ENCODE peak calls at places on chromosomes 16 and 17, in six cellular contexts. One of them, this sample, is unnamed.
A peak's percentile ranks its signal among the peaks of the same experiment; 100 is the strongest.

GRCh38 chr17:61595418-61595817 is 4.4 kb upstream of the NACA2 start:
- DNase-seq in transverse colon: no peak
- DNase-seq in Caco-2: no peak
- DNase-seq in astrocyte of the hippocampus: no peak
- DNase-seq in AG10803: no peak
- DNase-seq in AG20443: no peak
- DNase-seq in this sample: no peak

GRCh38 chr16:19884021-19884485 is 595 bp downstream of the GPRC5B start:
- DNase-seq in AG20443: no peak
- DNase-seq in AG10803: no peak
- DNase-seq in transverse colon: peak; percentile 14
- DNase-seq in astrocyte of the hippocampus: peak; percentile 46
- DNase-seq in Caco-2: no peak
- DNase-seq in this sample: no peak

GRCh38 chr17:27457405-27457730 is 1.1 kb downstream of the KSR1 start:
- DNase-seq in transverse colon: no peak
- DNase-seq in astrocyte of the hippocampus: no peak
- DNase-seq in Caco-2: no peak
- DNase-seq in AG20443: no peak
- DNase-seq in AG10803: no peak
- DNase-seq in this sample: no peak

GRCh38 chr16:76035689-76036088 is 241.5 kb upstream of the CNTNAP4 start:
- DNase-seq in transverse colon: no peak
- DNase-seq in AG20443: no peak
- DNase-seq in astrocyte of the hippocampus: no peak
- DNase-seq in AG10803: no peak
- DNase-seq in Caco-2: no peak
- DNase-seq in this sample: no peak

GRCh38 chr17:72699566-72699965 is 392.9 kb downstream of the SLC39A11 start:
- DNase-seq in AG20443: peak; percentile 81
- DNase-seq in astrocyte of the hippocampus: peak; percentile 78
- DNase-seq in transverse colon: no peak
- DNase-seq in Caco-2: no peak
- DNase-seq in AG10803: peak; percentile 73
- DNase-seq in this sample: peak; percentile 80

GRCh38 chr17:56982312-56982711 is 4.4 kb downstream of the SCPEP1 start:
- DNase-seq in AG20443: no peak
- DNase-seq in AG10803: no peak
- DNase-seq in transverse colon: no peak
- DNase-seq in Caco-2: no peak
- DNase-seq in astrocyte of the hippocampus: no peak
- DNase-seq in this sample: no peak

GRCh38 chr17:63700528-63701441 is 860 bp upstream of the LIMD2 start:
- DNase-seq in astrocyte of the hippocampus: peak; percentile 66
- DNase-seq in AG10803: peak; percentile 54
- DNase-seq in AG20443: peak; percentile 69
- DNase-seq in transverse colon: peak; percentile 37
- DNase-seq in Caco-2: no peak
- DNase-seq in this sample: peak; percentile 48

GRCh38 chr16:49592507-49593422 is 219.2 kb downstream of the C16orf78 start:
- DNase-seq in astrocyte of the hippocampus: peak; percentile 60
- DNase-seq in transverse colon: peak; percentile 25
- DNase-seq in Caco-2: no peak
- DNase-seq in AG20443: peak; percentile 68
- DNase-seq in AG10803: peak; percentile 4
- DNase-seq in this sample: peak; percentile 64

GRCh38 chr16:22973451-22973991 is 159.6 kb downstream of the HS3ST2 start:
- DNase-seq in AG20443: no peak
- DNase-seq in transverse colon: no peak
- DNase-seq in AG10803: no peak
- DNase-seq in Caco-2: no peak
- DNase-seq in astrocyte of the hippocampus: no peak
- DNase-seq in this sample: no peak

GRCh38 chr16:81625544-81626152 is 153.4 kb upstream of the PLCG2 start:
- DNase-seq in AG20443: peak; percentile 78
- DNase-seq in astrocyte of the hippocampus: peak; percentile 90
- DNase-seq in transverse colon: peak; percentile 35
- DNase-seq in Caco-2: no peak
- DNase-seq in AG10803: peak; percentile 56
- DNase-seq in this sample: peak; percentile 70

GRCh38 chr16:591892-592517 is 2.1 kb downstream of the RAB40C start:
- DNase-seq in Caco-2: peak; percentile 17
- DNase-seq in astrocyte of the hippocampus: no peak
- DNase-seq in AG20443: no peak
- DNase-seq in AG10803: no peak
- DNase-seq in transverse colon: no peak
- DNase-seq in this sample: no peak

GRCh38 chr17:80941171-80941570 is 50.5 kb upstream of the CHMP6 start:
- DNase-seq in Caco-2: no peak
- DNase-seq in AG20443: no peak
- DNase-seq in transverse colon: no peak
- DNase-seq in AG10803: no peak
- DNase-seq in astrocyte of the hippocampus: no peak
- DNase-seq in this sample: no peak

GRCh38 chr16:56513972-56514371 is 5.9 kb downstream of the BBS2 start:
- DNase-seq in AG10803: peak; percentile 73
- DNase-seq in AG20443: peak; percentile 61
- DNase-seq in Caco-2: peak; percentile 71
- DNase-seq in astrocyte of the hippocampus: peak; percentile 68
- DNase-seq in transverse colon: peak; percentile 60
- DNase-seq in this sample: peak; percentile 61

GRCh38 chr16:13104772-13105171 is 203.4 kb downstream of the SHISA9 start:
- DNase-seq in AG10803: no peak
- DNase-seq in AG20443: no peak
- DNase-seq in astrocyte of the hippocampus: no peak
- DNase-seq in Caco-2: no peak
- DNase-seq in transverse colon: no peak
- DNase-seq in this sample: no peak

GRCh38 chr17:80786470-80786869 is 205.2 kb upstream of the CHMP6 start:
- DNase-seq in transverse colon: no peak
- DNase-seq in AG20443: no peak
- DNase-seq in AG10803: no peak
- DNase-seq in Caco-2: no peak
- DNase-seq in astrocyte of the hippocampus: no peak
- DNase-seq in this sample: no peak

GRCh38 chr17:39240631-39241030 is 14.9 kb upstream of the STAC2 start:
- DNase-seq in Caco-2: no peak
- DNase-seq in transverse colon: no peak
- DNase-seq in AG10803: no peak
- DNase-seq in astrocyte of the hippocampus: no peak
- DNase-seq in AG20443: no peak
- DNase-seq in this sample: no peak

GRCh38 chr17:76511562-76512365 is 10.5 kb upstream of the RHBDF2 start:
- DNase-seq in Caco-2: no peak
- DNase-seq in transverse colon: no peak
- DNase-seq in AG20443: no peak
- DNase-seq in AG10803: peak; percentile 40
- DNase-seq in astrocyte of the hippocampus: no peak
- DNase-seq in this sample: no peak

GRCh38 chr17:70374496-70374895 is 205.2 kb downstream of the KCNJ2 start:
- DNase-seq in Caco-2: no peak
- DNase-seq in astrocyte of the hippocampus: no peak
- DNase-seq in AG20443: no peak
- DNase-seq in transverse colon: no peak
- DNase-seq in AG10803: no peak
- DNase-seq in this sample: no peak

GRCh38 chr17:55334285-55334684 is 69.5 kb downstream of the HLF start:
- DNase-seq in AG20443: peak; percentile 51
- DNase-seq in astrocyte of the hippocampus: peak; percentile 87
- DNase-seq in transverse colon: no peak
- DNase-seq in AG10803: peak; percentile 63
- DNase-seq in Caco-2: no peak
- DNase-seq in this sample: peak; percentile 66